ENCODE peak calls at places on chromosomes 6 and 20, in seven cellular contexts. S is left ventricle myocardium inferior; K is CD4-positive, alpha-beta memory T cell; F is hepatocyte; W is H9; C is cardiac muscle cell; Q is trophoblast cell. E is an unnamed sample. For H3K4me1 and H3K9me3, the result is how much of the 10 kb centered on the place peaks cover.

GRCh38 chr20:371755-372542 is 8.6 kb upstream of the TRIB3 start:
- DNase-seq in W (no peak), F (peak), Q (peak), S (no peak), C (no peak), K (no peak), E (peak)

GRCh38 chr20:32439132-32439829 is 81.2 kb downstream of the ASXL1 start:
- DNase-seq in S (no peak), W (no peak), C (no peak), Q (no peak), F (peak), K (no peak), E (no peak)

GRCh38 chr20:51696304-51697118 is 71.7 kb downstream of the ATP9A start:
- DNase-seq in C (peak), S (no peak), F (peak), Q (no peak), K (no peak), W (no peak), E (no peak)

GRCh38 chr6:149176971-149177667 is 140.4 kb upstream of the TAB2 start:
- DNase-seq in C (no peak), S (no peak), F (peak), K (no peak), Q (no peak), W (no peak), E (no peak)

GRCh38 chr6:108565893-108566292 is 5.2 kb downstream of the FOXO3 start:
- DNase-seq in F (no peak), C (no peak), K (no peak), W (no peak), S (no peak), Q (peak), E (peak)

GRCh38 chr20:60424267-60424904 is 466.2 kb downstream of the CDH26 start:
- DNase-seq in Q (no peak), C (no peak), S (no peak), F (no peak), W (no peak), K (no peak), E (no peak)

GRCh38 chr20:15542655-15543054 is 1030.6 kb downstream of the KIF16B start:
- DNase-seq in W (no peak), F (no peak), S (no peak), C (no peak), Q (no peak), K (no peak), E (no peak)

GRCh38 chr6:117270121-117270959 is 5.0 kb downstream of the VGLL2 start:
- DNase-seq in S (no peak), K (no peak), F (peak), Q (peak), W (peak), C (peak), E (no peak)

GRCh38 chr6:34890526-34890910 is 1.5 kb downstream of the ANKS1A start:
- DNase-seq in F (no peak), S (no peak), K (no peak), W (no peak), Q (no peak), C (no peak), E (no peak)

GRCh38 chr20:33531047-33531877 is 41.4 kb downstream of the CBFA2T2 start:
- DNase-seq in Q (no peak), W (no peak), F (peak), S (no peak), K (no peak), C (peak), E (no peak)

GRCh38 chr20:59676126-59676876 is 72.0 kb downstream of the PHACTR3 start:
- DNase-seq in F (no peak), S (no peak), W (no peak), K (no peak), Q (no peak), C (no peak), E (no peak)

GRCh38 chr6:77231438-77232305 is 231.6 kb downstream of the HTR1B start:
- DNase-seq in Q (no peak), C (peak), S (no peak), W (no peak), F (no peak), K (no peak), E (no peak)

GRCh38 chr20:61166324-61166723 is 85.7 kb upstream of the CDH4 start:
- DNase-seq in K (no peak), C (no peak), W (no peak), Q (no peak), S (no peak), F (no peak), E (no peak)

GRCh38 chr6:126432564-126432963 is 92.6 kb downstream of the CENPW start:
- DNase-seq in W (no peak), C (no peak), S (no peak), F (no peak), Q (no peak), K (no peak), E (no peak)

GRCh38 chr6:75481936-75482593 is 11.5 kb downstream of the FILIP1 start:
- DNase-seq in F (no peak), Q (no peak), K (no peak), W (no peak), S (no peak), C (no peak), E (peak)

GRCh38 chr6:133512410-133513016 is 271.4 kb downstream of the EYA4 start:
- DNase-seq in S (no peak), Q (peak), C (peak), W (peak), F (peak), K (no peak), E (peak)

GRCh38 chr6:127117979-127118504 is 429 bp upstream of the RSPO3 start:
- DNase-seq in F (no peak), C (peak), K (no peak), S (no peak), W (no peak), Q (no peak), E (no peak)

GRCh38 chr6:73180718-73181619 is 44.3 kb downstream of the KHDC1L start:
- DNase-seq in K (peak), Q (peak), W (no peak), C (peak), F (peak), S (no peak), E (no peak)

GRCh38 chr20:19396466-19397081 is 184.1 kb downstream of the SLC24A3 start:
- DNase-seq in S (no peak), Q (no peak), C (no peak), W (no peak), F (no peak), K (no peak), E (no peak)

GRCh38 chr20:34600892-34601653 is 42.6 kb downstream of the MAP1LC3A start:
- DNase-seq in Q (no peak), W (no peak), F (no peak), S (no peak), K (no peak), C (no peak), E (no peak)

GRCh38 chr6:157278171-157278570 is 45.1 kb downstream of the TMEM242 start:
- DNase-seq in K (no peak), C (no peak), Q (no peak), W (no peak), F (no peak), S (no peak), E (no peak)

GRCh38 chr6:255418-256090 is 36.7 kb upstream of the DUSP22 start:
- DNase-seq in F (no peak), Q (no peak), S (no peak), C (no peak), W (no peak), K (no peak), E (no peak)

GRCh38 chr20:44836596-44837120 is 26.3 kb upstream of the RIMS4 start:
- DNase-seq in F (no peak), Q (peak), W (no peak), C (no peak), S (no peak), K (no peak), E (no peak)

GRCh38 chr6:3325210-3325609 is 66.5 kb downstream of the PSMG4 start:
- DNase-seq in F (no peak), W (no peak), C (no peak), Q (no peak), K (no peak), S (no peak), E (no peak)

GRCh38 chr6:11471261-11471660 is 66.3 kb upstream of the TMEM170B start:
- DNase-seq in S (no peak), Q (no peak), K (no peak), F (no peak), W (no peak), C (no peak), E (no peak)

GRCh38 chr20:47708140-47708807 is 77.0 kb downstream of the SULF2 start:
- DNase-seq in S (no peak), Q (no peak), W (no peak), K (no peak), F (no peak), C (no peak), E (no peak)
- H3K4me1 ChIP-seq in S (half or more), Q (under half), W (under half), K (under half), F (under half), C (under half), E (under half)

GRCh38 chr20:29878281-29878741 is 1379.2 kb upstream of the DEFB115 start:
- DNase-seq in K (no peak), S (no peak), Q (peak), F (no peak), W (no peak), C (no peak), E (no peak)
- H3K9me3 ChIP-seq in K (under half), S (half or more), Q (under half), F (under half), W (half or more), C (under half), E (under half)

DNA sequence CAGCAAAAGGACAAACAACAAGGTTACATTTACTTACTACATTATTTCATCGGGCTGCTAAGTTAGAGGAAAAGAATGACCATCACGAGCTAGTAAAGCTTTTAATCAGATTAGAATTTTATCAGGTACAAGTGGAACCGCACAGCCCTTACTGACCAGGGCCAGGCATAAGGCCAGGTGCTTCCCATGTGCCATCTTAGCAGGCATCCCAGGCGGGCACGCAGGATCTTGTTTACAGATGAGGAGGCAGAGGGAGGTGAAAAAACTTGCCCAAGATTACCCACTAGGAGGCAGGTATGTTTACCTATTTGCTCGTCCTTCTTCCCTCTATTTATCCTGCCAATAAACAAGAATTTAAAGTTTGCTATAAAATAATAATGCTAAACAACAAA is 10.7 kb downstream of the EZR start:
- DNase-seq in F (no peak), Q (no peak), C (no peak), K (no peak), S (no peak), W (no peak), E (no peak)
- H3K4me1 ChIP-seq in F (half or more), Q (under half), C (under half), K (half or more), S (half or more), W (under half), E (under half)

DNA sequence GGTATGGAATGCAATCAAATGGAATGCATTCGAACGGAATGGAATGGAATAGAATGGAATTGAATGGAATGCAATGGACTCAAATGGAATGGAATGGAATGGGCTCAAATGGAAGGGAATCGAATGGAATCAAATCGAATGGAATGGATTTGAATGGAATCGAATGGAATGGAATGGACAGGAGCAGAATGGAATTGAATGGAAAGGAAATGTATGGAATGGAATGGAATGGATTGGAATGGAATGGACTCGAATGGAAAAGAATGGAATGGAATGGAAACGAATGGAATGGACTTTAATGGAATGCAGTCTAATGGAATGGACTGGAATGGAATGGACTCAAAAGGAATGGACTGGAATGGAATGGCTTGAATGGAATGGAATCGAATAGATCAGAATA is 18.3 kb upstream of the DEFB115 start:
- DNase-seq in F (no peak), S (no peak), Q (no peak), W (no peak), C (no peak), K (no peak), E (no peak)
- H3K9me3 ChIP-seq in F (half or more), S (half or more), Q (under half), W (half or more), C (under half), K (under half), E (under half)

DNA sequence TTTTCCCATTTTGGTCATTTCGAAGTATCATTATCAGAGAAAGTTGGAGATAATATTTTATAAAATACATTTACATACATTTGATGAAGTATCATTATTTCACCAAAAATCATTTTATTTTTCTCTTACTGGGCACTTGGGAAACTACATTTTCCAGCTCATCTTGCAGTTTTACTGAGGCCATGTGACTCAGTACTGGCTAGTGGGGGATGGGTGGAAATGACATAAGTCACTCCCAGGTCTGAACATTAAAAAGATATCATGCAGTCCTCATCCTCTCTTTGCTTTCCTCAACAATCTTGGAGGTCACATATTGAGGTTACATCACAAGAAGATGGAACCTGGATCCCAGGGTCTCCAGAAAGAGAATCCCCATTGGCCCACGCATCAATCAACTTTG is 84.1 kb downstream of the CD24 start:
- DNase-seq in W (no peak), C (no peak), F (peak), Q (no peak), S (no peak), K (no peak), E (no peak)
- H3K4me1 ChIP-seq in W (under half), C (under half), F (under half), Q (under half), S (under half), K (under half), E (under half)

DNA sequence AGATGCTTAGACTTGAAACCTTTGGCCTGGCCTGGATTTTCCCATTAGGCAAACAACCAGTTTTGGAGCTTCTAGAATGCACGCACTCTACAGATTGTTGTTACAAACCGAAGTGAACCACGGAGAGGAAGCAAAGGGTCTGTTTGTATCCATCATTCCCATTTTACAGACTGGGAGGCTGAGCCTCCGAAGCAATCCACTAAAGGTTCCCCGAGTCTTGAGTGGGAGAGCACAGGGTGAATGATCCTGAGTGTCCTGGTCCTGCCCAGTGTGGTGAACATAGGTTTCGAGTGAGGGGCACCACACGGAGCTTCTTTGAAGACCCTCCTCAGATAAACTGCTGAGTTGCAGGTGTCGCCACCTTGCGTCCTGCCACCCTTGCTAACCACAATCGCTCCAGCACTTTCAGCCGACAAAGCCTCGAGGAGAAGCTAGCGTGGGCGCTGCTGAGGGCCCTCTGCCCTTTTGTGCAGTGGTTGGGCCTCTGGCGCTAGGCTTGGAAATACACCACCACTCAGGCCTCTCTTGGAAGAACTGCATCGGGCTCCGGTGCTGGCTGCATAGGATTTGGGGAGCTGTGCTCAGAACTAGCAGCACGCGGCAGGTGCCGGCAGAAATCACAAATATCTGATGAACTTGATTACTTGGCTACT is 1.4 kb upstream of the PRDM13 start:
- DNase-seq in W (peak), C (no peak), K (no peak), S (no peak), F (no peak), Q (no peak), E (no peak)
- H3K9me3 ChIP-seq in W (under half), C (under half), K (under half), S (under half), F (under half), Q (under half), E (under half)

GRCh38 chr6:30881392-30881986 is 2.8 kb upstream of the DDR1 start:
- DNase-seq in K (no peak), W (no peak), Q (no peak), S (no peak), C (no peak), F (no peak), E (no peak)
- H3K4me1 ChIP-seq in K (under half), W (under half), Q (under half), S (half or more), C (half or more), F (half or more), E (half or more)

GRCh38 chr6:169393753-169394152 is 140.1 kb upstream of the THBS2 start:
- DNase-seq in W (no peak), K (no peak), S (no peak), F (no peak), Q (no peak), C (no peak), E (no peak)
- H3K9me3 ChIP-seq in W (under half), K (under half), S (under half), F (under half), Q (under half), C (under half), E (under half)

DNA sequence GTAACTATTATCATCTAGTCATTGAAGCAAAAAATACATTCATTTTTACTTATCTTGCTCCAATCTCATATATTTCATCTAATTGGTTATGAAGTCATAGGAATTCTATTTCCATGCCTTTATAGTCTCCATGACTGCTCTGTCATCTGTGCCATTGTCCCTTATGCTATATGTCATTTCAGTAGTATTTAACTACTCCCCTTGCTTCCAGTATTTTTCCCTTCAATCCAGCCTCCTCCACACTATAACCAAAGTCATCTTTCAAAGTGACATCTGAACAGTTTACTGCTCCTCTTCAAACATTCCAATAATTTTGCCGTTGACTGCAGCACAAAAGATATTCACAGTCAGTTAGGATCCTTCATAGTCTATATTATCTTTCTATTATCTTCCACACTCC is 216.6 kb upstream of the HS3ST5 start:
- DNase-seq in F (no peak), K (no peak), C (no peak), S (no peak), Q (no peak), W (no peak), E (no peak)
- H3K4me1 ChIP-seq in F (under half), K (under half), C (under half), S (under half), Q (under half), W (under half), E (under half)

E was measured in gastrocnemius medialis.